ENCODE peak calls at places on chromosomes 2 and 18, in four cellular contexts. G is GM23338, J is Peyer's patch, W is AG10803. R is an unnamed sample.
A peak's percentile ranks its signal among the peaks of the same experiment; 100 is the strongest.

GRCh38 chr2:165758276-165758675 is 35.8 kb downstream of the GALNT3 start:
- DNase-seq in G (no peak), J (no peak), W (no peak), R (no peak)

GRCh38 chr2:7758065-7758759 is 841.0 kb downstream of the RNF144A start:
- DNase-seq in G (no peak), J (no peak), W (peak; percentile 93), R (no peak)

GRCh38 chr2:151408788-151409600 is 708 bp upstream of the RIF1 start:
- DNase-seq in G (peak; percentile 95), J (no peak), W (no peak), R (no peak)

GRCh38 chr18:76979111-76979751 is 153.4 kb downstream of the MBP start:
- DNase-seq in G (no peak), J (no peak), W (no peak), R (no peak)

GRCh38 chr2:218398437-218399390 is 954 bp upstream of the CTDSP1 start:
- DNase-seq in G (peak; percentile 56), J (peak; percentile 89), W (peak; percentile 86), R (peak; percentile 55)

GRCh38 chr2:183903026-183903425 is 695.3 kb upstream of the ZNF804A start:
- DNase-seq in G (no peak), J (no peak), W (no peak), R (no peak)

GRCh38 chr2:157747695-157748370 is 119.2 kb upstream of the ACVR1C start:
- DNase-seq in G (no peak), J (no peak), W (peak; percentile 95), R (no peak)

GRCh38 chr2:44970846-44971450 is 29.4 kb downstream of the SIX3 start:
- DNase-seq in G (no peak), J (no peak), W (no peak), R (no peak)

GRCh38 chr2:177585234-177585863 is 192.8 kb downstream of the AGPS start:
- DNase-seq in G (no peak), J (no peak), W (no peak), R (no peak)

GRCh38 chr2:236629961-236630872 is 60.6 kb downstream of the ACKR3 start:
- DNase-seq in G (no peak), J (peak; percentile 34), W (no peak), R (no peak)

GRCh38 chr18:11963991-11964484 is 17.3 kb upstream of the IMPA2 start:
- DNase-seq in G (peak; percentile 33), J (no peak), W (peak; percentile 75), R (no peak)

GRCh38 chr18:75265872-75266271 is 55.3 kb downstream of the TSHZ1 start:
- DNase-seq in G (no peak), J (no peak), W (no peak), R (no peak)

GRCh38 chr2:241702155-241702404 is 241 bp downstream of the ING5 start:
- DNase-seq in G (no peak), J (no peak), W (no peak), R (no peak)

GRCh38 chr2:191018048-191018447 is 4.1 kb upstream of the STAT1 start:
- DNase-seq in G (no peak), J (no peak), W (no peak), R (no peak)

GRCh38 chr18:48642503-48642902 is 103.7 kb downstream of the CTIF start:
- DNase-seq in G (no peak), J (no peak), W (no peak), R (no peak)

GRCh38 chr2:158644139-158644538 is 151.0 kb upstream of the DAPL1 start:
- DNase-seq in G (no peak), J (no peak), W (peak; percentile 69), R (no peak)

GRCh38 chr2:24722141-24722790 is 70.9 kb downstream of the PTRHD1 start:
- DNase-seq in G (no peak), J (no peak), W (no peak), R (no peak)

GRCh38 chr2:157326683-157327082 is 1.1 kb upstream of the ERMN start:
- DNase-seq in G (no peak), J (no peak), W (no peak), R (no peak)

GRCh38 chr2:133666621-133667020 is 98.4 kb upstream of the NCKAP5 start:
- DNase-seq in G (no peak), J (no peak), W (no peak), R (no peak)

GRCh38 chr18:52333860-52334259 is 6.1 kb upstream of the DCC start:
- DNase-seq in G (no peak), J (no peak), W (no peak), R (no peak)

GRCh38 chr2:158725496-158725895 is 69.6 kb upstream of the DAPL1 start:
- DNase-seq in G (peak; percentile 15), J (no peak), W (no peak), R (no peak)

GRCh38 chr18:55351220-55351619 is 236.8 kb downstream of the TCF4 start:
- DNase-seq in G (no peak), J (no peak), W (peak; percentile 28), R (no peak)

GRCh38 chr2:218858671-218859555 is 692 bp upstream of the WNT6 start:
- DNase-seq in G (peak; percentile 84), J (no peak), W (no peak), R (no peak)

GRCh38 chr18:79069792-79070151 is 578 bp downstream of the ATP9B start:
- DNase-seq in G (no peak), J (no peak), W (no peak), R (no peak)

GRCh38 chr2:240132651-240132980 is 3.5 kb downstream of the COPS9 start:
- DNase-seq in G (no peak), J (no peak), W (no peak), R (no peak)

GRCh38 chr18:58604301-58604700 is 24.6 kb downstream of the ALPK2 start:
- DNase-seq in G (no peak), J (no peak), W (no peak), R (no peak)

GRCh38 chr2:134041877-134042276 is 212.0 kb upstream of the MGAT5 start:
- DNase-seq in G (no peak), J (no peak), W (no peak), R (no peak)

GRCh38 chr2:85132392-85132791 is 800 bp upstream of the TCF7L1 start:
- DNase-seq in G (peak; percentile 34), J (no peak), W (peak; percentile 58), R (no peak)

GRCh38 chr2:50051374-50051773 is 897.1 kb upstream of the FSHR start:
- DNase-seq in G (no peak), J (no peak), W (no peak), R (no peak)

GRCh38 chr18:68262697-68263293 is 452.1 kb downstream of the TMX3 start:
- DNase-seq in G (no peak), J (no peak), W (peak; percentile 83), R (no peak)

GRCh38 chr2:175049671-175050070 is 44.5 kb upstream of the CHN1 start:
- DNase-seq in G (no peak), J (no peak), W (peak; percentile 4), R (no peak)

GRCh38 chr2:105789745-105790466 is 45.2 kb downstream of the NCK2 start:
- DNase-seq in G (no peak), J (no peak), W (peak; percentile 75), R (peak; percentile 43)

GRCh38 chr2:47016172-47016913 is 100.7 kb upstream of the MCFD2 start:
- DNase-seq in G (peak; percentile 57), J (no peak), W (peak; percentile 88), R (peak; percentile 60)

GRCh38 chr2:43099797-43100196 is 126.6 kb downstream of the ZFP36L2 start:
- DNase-seq in G (no peak), J (no peak), W (no peak), R (no peak)

GRCh38 chr18:78543201-78543725 is 436.4 kb upstream of the SALL3 start:
- DNase-seq in G (no peak), J (no peak), W (no peak), R (no peak)

GRCh38 chr2:45845058-45845457 is 193.6 kb downstream of the PRKCE start:
- DNase-seq in G (no peak), J (no peak), W (no peak), R (no peak)

GRCh38 chr2:181457741-181458425 is 697 bp downstream of the ITGA4 start:
- DNase-seq in G (peak; percentile 53), J (peak; percentile 56), W (peak; percentile 41), R (peak; percentile 77)

GRCh38 chr2:205654878-205655601 is 27.3 kb upstream of the NRP2 start:
- DNase-seq in G (no peak), J (no peak), W (peak; percentile 81), R (no peak)

R was measured in AML-193.